ENCODE peak calls at places on chromosomes 12 and 14, in eight cellular contexts. O is activated CD8-positive, alpha-beta T cell treated with anti-CD3 and anti-CD28 coated beads for 36 hours; L is NT2/D1; W is MCF 10A; I is AG04450; R is AG04449; H is effector memory CD8-positive, alpha-beta T cell; P is AG08395. M is an unnamed sample.

GRCh38 chr12:54139030-54139429 is 49.8 kb downstream of the SMUG1 start:
- DNase-seq in O (no peak), L (no peak), W (no peak), I (no peak), R (no peak), H (no peak), P (peak; percentile 40), M (no peak)

GRCh38 chr12:103272949-103273348 is 222.8 kb downstream of the C12orf42 start:
- DNase-seq in O (no peak), L (no peak), W (peak; percentile 21), I (no peak), R (no peak), H (no peak), P (no peak), M (no peak)

GRCh38 chr12:52522346-52523011 is 2.3 kb upstream of the KRT5 start:
- DNase-seq in O (no peak), L (no peak), W (peak; percentile 98), I (no peak), R (no peak), H (no peak), P (peak; percentile 39), M (no peak)

GRCh38 chr12:96213869-96214268 is 19.7 kb downstream of the ELK3 start:
- DNase-seq in O (no peak), L (no peak), W (no peak), I (no peak), R (no peak), H (no peak), P (no peak), M (no peak)

GRCh38 chr12:113625499-113625898 is 153.8 kb upstream of the LHX5 start:
- DNase-seq in O (no peak), L (no peak), W (no peak), I (no peak), R (no peak), H (no peak), P (no peak), M (no peak)

GRCh38 chr12:13749380-13749779 is 232.0 kb downstream of the GRIN2B start:
- DNase-seq in O (no peak), L (peak; percentile 99), W (no peak), I (no peak), R (no peak), H (no peak), P (no peak), M (peak; percentile 76)

GRCh38 chr14:52298795-52299194 is 15.3 kb upstream of the PTGER2 start:
- DNase-seq in O (no peak), L (no peak), W (no peak), I (no peak), R (no peak), H (no peak), P (no peak), M (no peak)

GRCh38 chr12:131511391-131511802 is 199.5 kb upstream of the SFSWAP start:
- DNase-seq in O (peak; percentile 80), L (peak; percentile 56), W (peak; percentile 72), I (no peak), R (peak; percentile 7), H (peak; percentile 39), P (no peak), M (peak; percentile 5)

GRCh38 chr12:93785262-93786010 is 108.3 kb downstream of the CRADD start:
- DNase-seq in O (peak; percentile 76), L (peak; percentile 43), W (peak; percentile 94), I (no peak), R (no peak), H (peak; percentile 25), P (peak; percentile 91), M (peak; percentile 22)

GRCh38 chr12:2769866-2770533 is 24.8 kb upstream of the FKBP4 start:
- DNase-seq in O (no peak), L (no peak), W (no peak), I (no peak), R (no peak), H (no peak), P (no peak), M (no peak)

GRCh38 chr12:26125451-26126339 is 858 bp upstream of the BHLHE41 start:
- DNase-seq in O (peak; percentile 46), L (peak; percentile 81), W (peak; percentile 89), I (no peak), R (peak; percentile 24), H (no peak), P (peak; percentile 69), M (no peak)

GRCh38 chr12:63420206-63420644 is 248.1 kb downstream of the DPY19L2 start:
- DNase-seq in O (peak; percentile 70), L (peak; percentile 97), W (peak; percentile 70), I (peak; percentile 27), R (peak; percentile 5), H (no peak), P (peak; percentile 61), M (peak; percentile 96)

GRCh38 chr14:81450100-81450531 is 50.0 kb upstream of the STON2 start:
- DNase-seq in O (no peak), L (peak; percentile 49), W (no peak), I (no peak), R (no peak), H (no peak), P (no peak), M (no peak)

GRCh38 chr12:85280138-85280983 is at the start of gene ALX1:
- DNase-seq in O (no peak), L (peak; percentile 77), W (no peak), I (no peak), R (no peak), H (no peak), P (peak; percentile 8), M (no peak)

GRCh38 chr14:102772781-102773570 is 4.3 kb upstream of the TRAF3 start:
- DNase-seq in O (no peak), L (peak; percentile 38), W (no peak), I (no peak), R (no peak), H (no peak), P (no peak), M (no peak)